ENCODE peak calls at places on chromosomes 6 and 20, in ten cellular contexts. One of them, this sample, is unnamed.

GRCh38 chr6:72716916-72717315 is 95.1 kb downstream of the KCNQ5 start:
- DNase-seq in endodermal cell: no peak
- DNase-seq in B cell: no peak
- DNase-seq in GM12865: no peak
- DNase-seq in cardiac fibroblast: no peak
- DNase-seq in natural killer cell: no peak
- DNase-seq in kidney: no peak
- DNase-seq in left ventricle myocardium inferior: no peak
- DNase-seq in GM12864: no peak
- DNase-seq in tibial artery: no peak
- DNase-seq in this sample: no peak

GRCh38 chr20:23550227-23550626 is 18.1 kb downstream of the CST9L start:
- DNase-seq in endodermal cell: peak
- DNase-seq in B cell: no peak
- DNase-seq in GM12865: no peak
- DNase-seq in cardiac fibroblast: no peak
- DNase-seq in natural killer cell: no peak
- DNase-seq in kidney: no peak
- DNase-seq in left ventricle myocardium inferior: no peak
- DNase-seq in GM12864: no peak
- DNase-seq in tibial artery: no peak
- DNase-seq in this sample: no peak

GRCh38 chr20:35648836-35649235 is 15.9 kb downstream of the CPNE1 start:
- DNase-seq in endodermal cell: no peak
- DNase-seq in B cell: no peak
- DNase-seq in GM12865: no peak
- DNase-seq in cardiac fibroblast: peak
- DNase-seq in natural killer cell: no peak
- DNase-seq in kidney: no peak
- DNase-seq in left ventricle myocardium inferior: no peak
- DNase-seq in GM12864: no peak
- DNase-seq in tibial artery: no peak
- DNase-seq in this sample: no peak

GRCh38 chr6:4543596-4543995 is 232.6 kb upstream of the CDYL start:
- DNase-seq in endodermal cell: no peak
- DNase-seq in B cell: no peak
- DNase-seq in GM12865: no peak
- DNase-seq in cardiac fibroblast: peak
- DNase-seq in natural killer cell: no peak
- DNase-seq in kidney: no peak
- DNase-seq in left ventricle myocardium inferior: no peak
- DNase-seq in GM12864: no peak
- DNase-seq in tibial artery: no peak
- DNase-seq in this sample: no peak

GRCh38 chr6:40809627-40810026 is 222.5 kb upstream of the LRFN2 start:
- DNase-seq in endodermal cell: peak
- DNase-seq in B cell: no peak
- DNase-seq in GM12865: no peak
- DNase-seq in cardiac fibroblast: no peak
- DNase-seq in natural killer cell: no peak
- DNase-seq in kidney: no peak
- DNase-seq in left ventricle myocardium inferior: no peak
- DNase-seq in GM12864: no peak
- DNase-seq in tibial artery: no peak
- DNase-seq in this sample: no peak

GRCh38 chr6:31651602-31652191 is 764 bp downstream of the BAG6 start:
- DNase-seq in endodermal cell: no peak
- DNase-seq in B cell: no peak
- DNase-seq in GM12865: peak
- DNase-seq in cardiac fibroblast: peak
- DNase-seq in natural killer cell: no peak
- DNase-seq in kidney: no peak
- DNase-seq in left ventricle myocardium inferior: no peak
- DNase-seq in GM12864: no peak
- DNase-seq in tibial artery: peak
- DNase-seq in this sample: peak

GRCh38 chr20:50546729-50547314 is 36.6 kb downstream of the PTPN1 start:
- DNase-seq in endodermal cell: no peak
- DNase-seq in B cell: peak
- DNase-seq in GM12865: peak
- DNase-seq in cardiac fibroblast: no peak
- DNase-seq in natural killer cell: no peak
- DNase-seq in kidney: no peak
- DNase-seq in left ventricle myocardium inferior: no peak
- DNase-seq in GM12864: no peak
- DNase-seq in tibial artery: no peak
- DNase-seq in this sample: peak

GRCh38 chr6:31814677-31815024 is 432 bp downstream of the HSPA1L start:
- DNase-seq in endodermal cell: peak
- DNase-seq in B cell: peak
- DNase-seq in GM12865: peak
- DNase-seq in cardiac fibroblast: peak
- DNase-seq in natural killer cell: no peak
- DNase-seq in kidney: peak
- DNase-seq in left ventricle myocardium inferior: peak
- DNase-seq in GM12864: no peak
- DNase-seq in tibial artery: peak
- DNase-seq in this sample: peak

GRCh38 chr20:46196990-46197389 is 78.9 kb downstream of the CD40 start:
- DNase-seq in endodermal cell: no peak
- DNase-seq in B cell: no peak
- DNase-seq in GM12865: no peak
- DNase-seq in cardiac fibroblast: no peak
- DNase-seq in natural killer cell: no peak
- DNase-seq in kidney: no peak
- DNase-seq in left ventricle myocardium inferior: no peak
- DNase-seq in GM12864: no peak
- DNase-seq in tibial artery: no peak
- DNase-seq in this sample: no peak

GRCh38 chr6:121491576-121491975 is 56.1 kb downstream of the GJA1 start:
- DNase-seq in endodermal cell: no peak
- DNase-seq in B cell: no peak
- DNase-seq in GM12865: no peak
- DNase-seq in cardiac fibroblast: no peak
- DNase-seq in natural killer cell: no peak
- DNase-seq in kidney: no peak
- DNase-seq in left ventricle myocardium inferior: no peak
- DNase-seq in GM12864: no peak
- DNase-seq in tibial artery: no peak
- DNase-seq in this sample: no peak

GRCh38 chr6:15999201-15999600 is 129.7 kb upstream of the MYLIP start:
- DNase-seq in endodermal cell: no peak
- DNase-seq in B cell: no peak
- DNase-seq in GM12865: no peak
- DNase-seq in cardiac fibroblast: no peak
- DNase-seq in natural killer cell: no peak
- DNase-seq in kidney: no peak
- DNase-seq in left ventricle myocardium inferior: no peak
- DNase-seq in GM12864: no peak
- DNase-seq in tibial artery: no peak
- DNase-seq in this sample: no peak

GRCh38 chr6:16003197-16003491 is 125.7 kb upstream of the MYLIP start:
- DNase-seq in endodermal cell: no peak
- DNase-seq in B cell: no peak
- DNase-seq in GM12865: no peak
- DNase-seq in cardiac fibroblast: no peak
- DNase-seq in natural killer cell: no peak
- DNase-seq in kidney: no peak
- DNase-seq in left ventricle myocardium inferior: no peak
- DNase-seq in GM12864: no peak
- DNase-seq in tibial artery: no peak
- DNase-seq in this sample: no peak

GRCh38 chr6:16001158-16001557 is 127.7 kb upstream of the MYLIP start:
- DNase-seq in endodermal cell: no peak
- DNase-seq in B cell: no peak
- DNase-seq in GM12865: no peak
- DNase-seq in cardiac fibroblast: no peak
- DNase-seq in natural killer cell: no peak
- DNase-seq in kidney: no peak
- DNase-seq in left ventricle myocardium inferior: no peak
- DNase-seq in GM12864: no peak
- DNase-seq in tibial artery: no peak
- DNase-seq in this sample: no peak

GRCh38 chr6:16004934-16005673 is 123.8 kb upstream of the MYLIP start:
- DNase-seq in endodermal cell: no peak
- DNase-seq in B cell: no peak
- DNase-seq in GM12865: no peak
- DNase-seq in cardiac fibroblast: no peak
- DNase-seq in natural killer cell: no peak
- DNase-seq in kidney: no peak
- DNase-seq in left ventricle myocardium inferior: no peak
- DNase-seq in GM12864: no peak
- DNase-seq in tibial artery: no peak
- DNase-seq in this sample: no peak

DNA sequence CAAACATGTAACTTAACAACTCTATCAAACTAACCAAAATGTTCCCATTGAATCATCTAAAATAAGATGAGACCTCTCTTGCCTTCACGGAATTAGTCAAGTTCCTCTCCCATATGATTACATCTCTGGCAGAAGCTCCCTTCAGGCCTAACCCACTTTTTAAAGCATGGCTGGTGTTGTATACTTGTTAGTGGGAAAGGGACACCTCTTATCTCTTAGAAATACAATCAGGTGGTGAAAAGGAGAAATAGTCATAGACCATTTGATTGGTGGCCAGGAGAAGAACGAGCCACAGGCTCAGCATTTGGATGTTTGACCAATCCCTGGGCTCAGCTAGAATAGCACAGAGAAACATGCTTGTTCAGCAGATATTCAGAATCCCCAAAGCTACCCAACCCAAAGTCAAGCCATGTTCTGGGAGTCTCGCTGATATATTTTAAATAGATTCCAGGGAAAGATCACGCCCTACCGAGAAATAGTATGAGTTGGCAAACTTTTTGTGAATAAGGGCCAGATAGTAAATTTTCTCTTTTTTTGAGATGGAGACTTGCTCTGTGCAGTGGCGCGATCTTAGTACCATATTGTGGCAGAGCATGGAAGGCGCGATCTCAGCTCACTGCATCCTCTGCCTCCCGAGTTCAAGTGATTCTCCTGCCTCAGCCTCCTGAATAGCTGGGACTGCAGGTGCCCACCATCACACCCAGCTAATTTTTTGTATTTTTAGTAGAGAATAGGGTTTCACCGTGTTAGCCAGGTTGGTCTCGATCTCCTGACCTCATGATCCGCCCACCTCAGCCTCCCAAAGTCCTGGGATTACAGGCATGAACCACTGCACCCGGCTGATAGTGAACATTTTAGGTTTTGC is 126.3 kb upstream of the MYLIP start:
- DNase-seq in endodermal cell: no peak
- DNase-seq in B cell: no peak
- DNase-seq in GM12865: no peak
- DNase-seq in cardiac fibroblast: no peak
- DNase-seq in natural killer cell: no peak
- DNase-seq in kidney: no peak
- DNase-seq in left ventricle myocardium inferior: no peak
- DNase-seq in GM12864: no peak
- DNase-seq in tibial artery: no peak
- DNase-seq in this sample: no peak
- TF ChIP-seq CTCF in endodermal cell: no peak
- TF ChIP-seq CTCF in B cell: no peak
- TF ChIP-seq CTCF in GM12865: no peak
- TF ChIP-seq CTCF in cardiac fibroblast: no peak
- TF ChIP-seq CTCF in natural killer cell: no peak
- TF ChIP-seq CTCF in kidney: no peak
- TF ChIP-seq CTCF in left ventricle myocardium inferior: no peak
- TF ChIP-seq CTCF in GM12864: no peak
- TF ChIP-seq CTCF in tibial artery: no peak
- TF ChIP-seq CTCF in this sample: no peak

GRCh38 chr6:168050861-168051586 is 28.0 kb downstream of the FRMD1 start:
- DNase-seq in endodermal cell: peak
- DNase-seq in B cell: no peak
- DNase-seq in GM12865: no peak
- DNase-seq in cardiac fibroblast: no peak
- DNase-seq in natural killer cell: no peak
- DNase-seq in kidney: peak
- DNase-seq in left ventricle myocardium inferior: no peak
- DNase-seq in GM12864: no peak
- DNase-seq in tibial artery: no peak
- DNase-seq in this sample: no peak
- TF ChIP-seq CTCF in endodermal cell: peak
- TF ChIP-seq CTCF in B cell: no peak
- TF ChIP-seq CTCF in GM12865: no peak
- TF ChIP-seq CTCF in cardiac fibroblast: peak
- TF ChIP-seq CTCF in natural killer cell: no peak
- TF ChIP-seq CTCF in kidney: no peak
- TF ChIP-seq CTCF in left ventricle myocardium inferior: peak
- TF ChIP-seq CTCF in GM12864: no peak
- TF ChIP-seq CTCF in tibial artery: no peak
- TF ChIP-seq CTCF in this sample: no peak

GRCh38 chr20:19815553-19815991 is 57.5 kb downstream of the RIN2 start:
- DNase-seq in endodermal cell: no peak
- DNase-seq in B cell: peak
- DNase-seq in GM12865: peak
- DNase-seq in cardiac fibroblast: peak
- DNase-seq in natural killer cell: no peak
- DNase-seq in kidney: no peak
- DNase-seq in left ventricle myocardium inferior: no peak
- DNase-seq in GM12864: no peak
- DNase-seq in tibial artery: peak
- DNase-seq in this sample: no peak
- TF ChIP-seq CTCF in endodermal cell: no peak
- TF ChIP-seq CTCF in B cell: no peak
- TF ChIP-seq CTCF in GM12865: no peak
- TF ChIP-seq CTCF in cardiac fibroblast: no peak
- TF ChIP-seq CTCF in natural killer cell: no peak
- TF ChIP-seq CTCF in kidney: no peak
- TF ChIP-seq CTCF in left ventricle myocardium inferior: peak
- TF ChIP-seq CTCF in GM12864: no peak
- TF ChIP-seq CTCF in tibial artery: peak
- TF ChIP-seq CTCF in this sample: no peak

DNA sequence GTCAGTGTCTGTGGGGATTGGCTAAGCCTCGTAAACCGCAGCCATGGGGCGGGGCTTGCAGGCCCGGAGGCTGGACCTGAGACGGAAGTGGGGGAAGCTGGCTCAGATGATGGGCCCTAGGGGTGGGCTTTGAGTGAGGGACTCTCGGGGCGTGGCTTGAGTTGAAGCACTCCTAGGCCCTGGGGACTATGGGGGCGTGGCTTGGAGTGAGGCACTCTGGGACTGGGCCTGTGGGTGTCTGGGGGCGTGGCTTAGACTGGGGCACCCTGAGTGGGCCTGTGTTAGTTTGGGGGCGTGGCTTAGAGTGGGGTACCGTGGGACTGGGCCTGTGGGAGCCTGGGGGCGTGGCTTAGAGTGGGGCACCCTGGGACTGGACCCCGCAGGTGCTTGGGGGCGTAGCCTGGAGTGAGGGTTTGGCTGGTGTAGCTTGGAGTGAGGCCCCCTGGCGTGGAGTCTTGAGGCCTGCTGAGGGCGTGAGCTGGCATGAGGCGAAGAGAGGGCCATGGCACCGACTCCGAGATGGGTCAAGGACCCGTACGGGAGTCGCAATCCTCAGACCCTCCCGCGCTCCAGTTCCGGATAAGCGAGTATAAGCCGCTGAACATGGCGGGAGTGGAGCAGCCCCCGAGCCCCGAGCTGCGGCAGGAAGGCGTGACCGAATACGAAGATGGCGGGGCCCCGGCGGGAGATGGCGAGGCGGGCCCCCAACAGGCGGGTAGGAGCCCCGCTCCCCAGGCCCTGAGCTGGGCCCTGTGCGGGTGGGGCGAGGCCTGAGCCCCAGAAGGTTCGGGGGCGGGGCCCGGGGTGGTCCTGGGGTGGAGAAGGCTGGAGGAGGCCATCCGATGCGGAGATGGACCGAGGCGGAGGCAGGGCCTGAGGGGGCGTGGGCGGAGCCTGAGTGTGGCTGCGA is 6.8 kb downstream of the L3MBTL1 start:
- DNase-seq in endodermal cell: peak
- DNase-seq in B cell: peak
- DNase-seq in GM12865: peak
- DNase-seq in cardiac fibroblast: peak
- DNase-seq in natural killer cell: peak
- DNase-seq in kidney: peak
- DNase-seq in left ventricle myocardium inferior: peak
- DNase-seq in GM12864: peak
- DNase-seq in tibial artery: peak
- DNase-seq in this sample: peak
- TF ChIP-seq CTCF in endodermal cell: peak
- TF ChIP-seq CTCF in B cell: peak
- TF ChIP-seq CTCF in GM12865: peak
- TF ChIP-seq CTCF in cardiac fibroblast: peak
- TF ChIP-seq CTCF in natural killer cell: peak
- TF ChIP-seq CTCF in kidney: peak
- TF ChIP-seq CTCF in left ventricle myocardium inferior: peak
- TF ChIP-seq CTCF in GM12864: peak
- TF ChIP-seq CTCF in tibial artery: no peak
- TF ChIP-seq CTCF in this sample: peak

This sample was measured in GM20000.